ENCODE peak calls at places on chromosomes 7 and 10, in six cellular contexts. J is HepG2, W is Panc1, U is lower lobe of right lung, D is upper lobe of right lung, R is gastrocnemius medialis. S is an unnamed sample. For H3K4me1, the result is how much of the 10 kb centered on the place peaks cover.

GRCh38 chr7:137772221-137772620 is 74.6 kb downstream of the DGKI start:
- ATAC-seq in W (no peak), U (no peak), J (no peak), R (no peak), D (peak), S (no peak)

GRCh38 chr10:10798021-10798420 is 219.7 kb upstream of the CELF2 start:
- ATAC-seq in R (no peak), D (no peak), J (no peak), U (peak), W (no peak), S (peak)

GRCh38 chr7:28065308-28065707 is 115.3 kb downstream of the JAZF1 start:
- ATAC-seq in U (no peak), D (no peak), R (peak), W (no peak), J (no peak), S (peak)

GRCh38 chr7:157016352-157017041 is 6.0 kb upstream of the MNX1 start:
- ATAC-seq in R (no peak), J (no peak), D (no peak), W (no peak), U (no peak), S (no peak)

GRCh38 chr7:138032186-138032585 is 30.3 kb upstream of the CREB3L2 start:
- ATAC-seq in W (no peak), U (no peak), R (no peak), D (no peak), J (no peak), S (no peak)

GRCh38 chr7:3280445-3280844 is 20.6 kb upstream of the SDK1 start:
- ATAC-seq in R (no peak), U (no peak), W (no peak), J (no peak), D (no peak), S (peak)

GRCh38 chr10:57864789-57865676 is 402.7 kb downstream of the IPMK start:
- ATAC-seq in W (no peak), J (peak), U (no peak), D (no peak), R (no peak), S (no peak)

GRCh38 chr10:70575486-70575873 is 27.1 kb downstream of the PRF1 start:
- ATAC-seq in D (peak), W (peak), R (no peak), U (peak), J (no peak), S (peak)

GRCh38 chr7:107768263-107768662 is 24.3 kb downstream of the CBLL1 start:
- ATAC-seq in U (no peak), D (no peak), W (no peak), J (no peak), R (no peak), S (no peak)

GRCh38 chr7:794671-795329 is 37.5 kb upstream of the SUN1 start:
- ATAC-seq in R (no peak), W (no peak), U (no peak), D (peak), J (no peak), S (no peak)

GRCh38 chr7:27161214-27161720 is 4.1 kb downstream of the HOXA9 start:
- ATAC-seq in D (peak), J (no peak), R (no peak), U (peak), W (no peak), S (no peak)

GRCh38 chr7:38855867-38856266 is 53.1 kb downstream of the VPS41 start:
- ATAC-seq in D (no peak), W (no peak), R (no peak), J (no peak), U (no peak), S (no peak)

GRCh38 chr10:52436664-52437063 is 122.6 kb downstream of the DKK1 start:
- ATAC-seq in U (no peak), J (no peak), W (no peak), D (no peak), R (no peak), S (no peak)

GRCh38 chr7:122902751-122903495 is 16.7 kb upstream of the CADPS2 start:
- ATAC-seq in W (no peak), D (peak), U (no peak), R (no peak), J (peak), S (no peak)

GRCh38 chr7:133859871-133860427 is 267.2 kb upstream of the LRGUK start:
- ATAC-seq in J (no peak), U (no peak), W (no peak), D (no peak), R (no peak), S (no peak)

GRCh38 chr7:851204-851603 is 18.9 kb downstream of the SUN1 start:
- ATAC-seq in D (no peak), J (no peak), U (no peak), W (no peak), R (no peak), S (no peak)

GRCh38 chr7:43872401-43873165 is 3.3 kb upstream of the MRPS24 start:
- ATAC-seq in D (no peak), J (no peak), W (no peak), R (peak), U (no peak), S (peak)

GRCh38 chr10:44437837-44438752 is 53.2 kb upstream of the CXCL12 start:
- ATAC-seq in W (no peak), J (no peak), U (peak), R (peak), D (peak), S (peak)

GRCh38 chr7:55101359-55101758 is 82.5 kb downstream of the EGFR start:
- ATAC-seq in J (no peak), U (no peak), W (no peak), R (peak), D (no peak), S (no peak)

GRCh38 chr7:96308253-96308949 is 13.5 kb downstream of the SLC25A13 start:
- ATAC-seq in D (peak), W (no peak), U (no peak), R (no peak), J (peak), S (no peak)

GRCh38 chr7:140304071-140304799 is 94.1 kb downstream of the SLC37A3 start:
- ATAC-seq in W (no peak), U (peak), J (peak), D (peak), R (no peak), S (peak)

GRCh38 chr10:35487336-35488034 is 117.7 kb upstream of the GJD4 start:
- ATAC-seq in U (peak), R (no peak), J (no peak), W (no peak), D (peak), S (no peak)

GRCh38 chr7:45940939-45941338 is 19.9 kb upstream of the IGFBP3 start:
- ATAC-seq in J (no peak), W (no peak), D (no peak), U (no peak), R (no peak), S (no peak)

GRCh38 chr7:24732646-24733413 is 24.4 kb downstream of the GSDME start:
- ATAC-seq in R (peak), W (no peak), U (peak), D (peak), J (peak), S (peak)

GRCh38 chr10:34219860-34220518 is 595.1 kb downstream of the PARD3 start:
- ATAC-seq in D (no peak), W (no peak), R (no peak), J (no peak), U (no peak), S (no peak)

GRCh38 chr7:74254858-74255379 is 720 bp upstream of the RFC2 start:
- ATAC-seq in W (no peak), R (no peak), U (no peak), D (no peak), J (no peak), S (no peak)

GRCh38 chr10:98269435-98269912 is 1.5 kb upstream of the LOXL4 start:
- ATAC-seq in W (peak), R (peak), J (peak), D (peak), U (peak), S (peak)
- H3K4me1 ChIP-seq in W (under half), R (under half), J (half or more), D (under half), U (under half), S (half or more)

GRCh38 chr7:116439856-116440549 is 59.5 kb upstream of the CAV2 start:
- ATAC-seq in J (no peak), D (peak), W (no peak), U (peak), R (peak), S (no peak)
- H3K4me1 ChIP-seq in J (under half), D (under half), W (under half), U (under half), R (under half), S (under half)

GRCh38 chr7:110388451-110388850 is 702.5 kb upstream of the LRRN3 start:
- ATAC-seq in U (no peak), R (no peak), J (no peak), W (no peak), D (no peak), S (no peak)

GRCh38 chr7:110386914-110387313 is 704.0 kb upstream of the LRRN3 start:
- ATAC-seq in W (no peak), D (peak), U (peak), J (peak), R (no peak), S (no peak)

GRCh38 chr7:110382736-110383135 is 708.2 kb upstream of the LRRN3 start:
- ATAC-seq in D (no peak), W (no peak), R (no peak), J (no peak), U (no peak), S (no peak)

GRCh38 chr7:110386006-110386405 is 704.9 kb upstream of the LRRN3 start:
- ATAC-seq in U (no peak), W (no peak), J (no peak), R (no peak), D (no peak), S (no peak)

DNA sequence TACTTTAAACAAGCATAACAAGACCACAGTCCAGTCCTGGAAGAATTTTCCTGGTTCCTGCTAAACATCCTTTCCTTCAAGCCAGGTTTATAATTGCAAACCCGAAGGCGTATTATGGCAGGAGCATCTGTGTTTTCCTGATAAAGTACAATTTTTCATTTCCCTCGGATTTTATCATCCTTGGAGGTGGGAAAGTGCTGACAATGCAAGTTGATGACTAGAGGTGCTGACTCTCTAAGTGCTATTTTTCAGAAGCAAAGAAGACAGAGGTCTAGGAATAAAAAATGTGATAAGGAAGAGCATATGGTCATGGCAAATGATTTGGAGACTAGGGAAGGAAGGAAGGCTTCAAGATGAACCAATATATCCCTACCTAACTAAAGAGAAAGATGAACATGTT is 703.2 kb upstream of the LRRN3 start:
- ATAC-seq in W (no peak), J (no peak), R (no peak), D (no peak), U (no peak), S (no peak)
- H3K4me1 ChIP-seq in W (under half), J (under half), R (under half), D (under half), U (under half), S (under half)

DNA sequence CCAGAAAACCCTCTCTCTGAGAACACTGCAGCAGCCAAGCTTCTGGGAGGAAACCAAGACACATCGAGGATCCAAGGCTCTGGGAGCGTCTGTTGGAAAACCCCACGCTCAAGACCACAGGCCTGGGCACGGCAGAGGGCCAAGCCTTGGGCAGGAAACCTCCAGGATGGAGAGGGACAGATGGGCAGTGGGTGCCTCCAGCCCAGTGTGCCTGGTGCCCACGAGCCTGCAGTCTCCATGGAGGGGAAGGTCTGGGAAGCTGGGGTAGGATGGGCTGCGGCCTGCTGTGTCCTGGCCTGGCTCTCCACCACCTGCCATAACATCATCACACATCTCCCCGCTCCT is 96.1 kb downstream of the FAM53B start:
- ATAC-seq in R (no peak), U (no peak), D (no peak), W (no peak), J (no peak), S (no peak)
- H3K4me1 ChIP-seq in R (half or more), U (half or more), D (half or more), W (under half), J (half or more), S (half or more)

GRCh38 chr7:135178364-135178763 is 7.9 kb upstream of the CYREN start:
- ATAC-seq in U (peak), W (no peak), J (no peak), D (peak), R (no peak), S (no peak)

GRCh38 chr7:135174941-135175340 is 4.4 kb upstream of the CYREN start:
- ATAC-seq in U (no peak), R (no peak), J (no peak), W (no peak), D (no peak), S (no peak)

GRCh38 chr7:135177021-135177696 is 6.7 kb upstream of the CYREN start:
- ATAC-seq in U (peak), D (no peak), J (peak), W (no peak), R (no peak), S (no peak)

GRCh38 chr7:135179321-135179925 is 8.9 kb upstream of the CYREN start:
- ATAC-seq in J (no peak), R (no peak), W (no peak), U (peak), D (peak), S (no peak)

DNA sequence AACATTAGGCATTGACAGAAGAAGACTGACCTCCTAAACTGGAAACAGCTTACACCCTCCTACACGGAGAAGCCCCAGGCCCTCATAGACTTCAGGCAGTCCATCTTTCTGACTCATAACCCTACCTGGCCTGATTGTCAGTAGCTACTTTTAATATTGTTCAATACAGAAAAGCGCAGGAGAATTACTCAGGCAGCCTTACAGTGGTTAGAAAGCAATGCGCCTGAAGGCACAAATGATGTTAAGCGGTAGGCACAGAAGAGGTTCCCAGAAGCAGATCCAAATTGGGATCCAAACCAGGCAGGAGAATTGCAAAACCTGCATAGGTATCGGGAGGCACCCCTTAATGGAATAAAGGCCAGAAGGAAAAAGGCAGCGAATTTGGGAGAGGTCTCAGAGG is 5.4 kb upstream of the CYREN start:
- ATAC-seq in W (no peak), U (no peak), R (no peak), J (no peak), D (no peak), S (no peak)
- H3K4me1 ChIP-seq in W (under half), U (under half), R (under half), J (under half), D (under half), S (under half)

GRCh38 chr10:124641282-124642075 is 102.7 kb downstream of the FAM53B start:
- ATAC-seq in W (no peak), R (peak), U (peak), D (peak), J (no peak), S (peak)
- H3K4me1 ChIP-seq in W (under half), R (half or more), U (half or more), D (half or more), J (under half), S (under half)

GRCh38 chr7:106067678-106068077 is 44.4 kb downstream of the SYPL1 start:
- ATAC-seq in U (no peak), D (no peak), W (no peak), R (no peak), J (no peak), S (no peak)
- H3K4me1 ChIP-seq in U (half or more), D (half or more), W (under half), R (under half), J (half or more), S (under half)

GRCh38 chr10:17250736-17251135 is 22.7 kb downstream of the VIM start:
- ATAC-seq in W (no peak), U (no peak), D (no peak), R (no peak), J (no peak), S (no peak)
- H3K4me1 ChIP-seq in W (under half), U (under half), D (under half), R (under half), J (under half), S (under half)

DNA sequence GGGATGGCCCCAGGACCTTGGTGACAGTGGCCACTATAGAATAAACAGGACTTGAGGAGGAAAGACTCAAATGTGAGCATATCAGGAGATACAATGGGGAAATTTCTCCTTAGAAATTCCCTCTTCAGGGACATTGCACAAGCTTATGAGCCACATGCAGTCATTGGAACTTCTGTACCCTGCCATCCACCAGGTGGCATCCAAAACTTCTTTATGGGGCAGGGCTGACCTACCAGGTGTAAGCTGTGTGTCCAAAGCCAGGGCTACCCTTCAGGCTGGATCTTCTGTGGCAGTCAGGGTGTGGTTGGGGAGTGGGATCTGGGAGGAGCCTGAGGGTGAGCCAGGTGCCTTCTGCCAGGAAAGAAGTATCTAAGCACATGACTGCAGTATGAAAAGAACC is 36.6 kb upstream of the LRRC18 start:
- ATAC-seq in R (no peak), W (peak), U (no peak), D (peak), J (peak), S (no peak)
- H3K4me1 ChIP-seq in R (under half), W (under half), U (under half), D (under half), J (under half), S (under half)

S was measured in gastroesophageal sphincter.